ENCODE peak calls at places on chromosome 1, in nine cellular contexts. One of them, this sample, is unnamed.

GRCh38 chr1:177444997-177445746 is 274.4 kb downstream of the BRINP2 start:
- DNase-seq in left ventricle myocardium inferior: no peak
- DNase-seq in IMR-90: no peak
- DNase-seq in hepatocyte: no peak
- DNase-seq in adrenal gland: no peak
- DNase-seq in lower lobe of right lung: no peak
- DNase-seq in Panc1: no peak
- DNase-seq in tibial artery: no peak
- DNase-seq in spleen: no peak
- DNase-seq in this sample: no peak

GRCh38 chr1:93708734-93709481 is 27.3 kb upstream of the BCAR3 start:
- DNase-seq in left ventricle myocardium inferior: no peak
- DNase-seq in IMR-90: peak
- DNase-seq in hepatocyte: peak
- DNase-seq in adrenal gland: peak
- DNase-seq in lower lobe of right lung: no peak
- DNase-seq in Panc1: no peak
- DNase-seq in tibial artery: no peak
- DNase-seq in spleen: no peak
- DNase-seq in this sample: no peak

GRCh38 chr1:92975551-92976232 is 14.4 kb upstream of the DIPK1A start:
- DNase-seq in left ventricle myocardium inferior: peak
- DNase-seq in IMR-90: no peak
- DNase-seq in hepatocyte: no peak
- DNase-seq in adrenal gland: peak
- DNase-seq in lower lobe of right lung: no peak
- DNase-seq in Panc1: no peak
- DNase-seq in tibial artery: no peak
- DNase-seq in spleen: no peak
- DNase-seq in this sample: no peak

GRCh38 chr1:93358293-93358692 is 12.6 kb downstream of the DR1 start:
- DNase-seq in left ventricle myocardium inferior: no peak
- DNase-seq in IMR-90: no peak
- DNase-seq in hepatocyte: no peak
- DNase-seq in adrenal gland: no peak
- DNase-seq in lower lobe of right lung: no peak
- DNase-seq in Panc1: no peak
- DNase-seq in tibial artery: no peak
- DNase-seq in spleen: no peak
- DNase-seq in this sample: no peak

GRCh38 chr1:228938248-228938891 is 203.1 kb downstream of the RHOU start:
- DNase-seq in left ventricle myocardium inferior: no peak
- DNase-seq in IMR-90: no peak
- DNase-seq in hepatocyte: no peak
- DNase-seq in adrenal gland: peak
- DNase-seq in lower lobe of right lung: no peak
- DNase-seq in Panc1: no peak
- DNase-seq in tibial artery: no peak
- DNase-seq in spleen: no peak
- DNase-seq in this sample: no peak

GRCh38 chr1:230876660-230877059 is 8.3 kb upstream of the C1orf198 start:
- DNase-seq in left ventricle myocardium inferior: no peak
- DNase-seq in IMR-90: no peak
- DNase-seq in hepatocyte: no peak
- DNase-seq in adrenal gland: no peak
- DNase-seq in lower lobe of right lung: no peak
- DNase-seq in Panc1: no peak
- DNase-seq in tibial artery: no peak
- DNase-seq in spleen: no peak
- DNase-seq in this sample: no peak

GRCh38 chr1:162030741-162031280 is 7.1 kb upstream of the OLFML2B start:
- DNase-seq in left ventricle myocardium inferior: no peak
- DNase-seq in IMR-90: no peak
- DNase-seq in hepatocyte: no peak
- DNase-seq in adrenal gland: no peak
- DNase-seq in lower lobe of right lung: no peak
- DNase-seq in Panc1: no peak
- DNase-seq in tibial artery: no peak
- DNase-seq in spleen: no peak
- DNase-seq in this sample: no peak

GRCh38 chr1:162550925-162551324 is 10.6 kb upstream of the UAP1 start:
- DNase-seq in left ventricle myocardium inferior: no peak
- DNase-seq in IMR-90: no peak
- DNase-seq in hepatocyte: no peak
- DNase-seq in adrenal gland: no peak
- DNase-seq in lower lobe of right lung: no peak
- DNase-seq in Panc1: no peak
- DNase-seq in tibial artery: no peak
- DNase-seq in spleen: no peak
- DNase-seq in this sample: no peak

GRCh38 chr1:201480231-201481003 is 11.4 kb upstream of the PHLDA3 start:
- DNase-seq in left ventricle myocardium inferior: peak
- DNase-seq in IMR-90: no peak
- DNase-seq in hepatocyte: peak
- DNase-seq in adrenal gland: peak
- DNase-seq in lower lobe of right lung: peak
- DNase-seq in Panc1: no peak
- DNase-seq in tibial artery: peak
- DNase-seq in spleen: peak
- DNase-seq in this sample: peak

GRCh38 chr1:201481761-201482493 is 12.9 kb upstream of the PHLDA3 start:
- DNase-seq in left ventricle myocardium inferior: peak
- DNase-seq in IMR-90: peak
- DNase-seq in hepatocyte: peak
- DNase-seq in adrenal gland: peak
- DNase-seq in lower lobe of right lung: peak
- DNase-seq in Panc1: no peak
- DNase-seq in tibial artery: peak
- DNase-seq in spleen: peak
- DNase-seq in this sample: peak

GRCh38 chr1:201476670-201477344 is 7.8 kb upstream of the PHLDA3 start:
- DNase-seq in left ventricle myocardium inferior: no peak
- DNase-seq in IMR-90: no peak
- DNase-seq in hepatocyte: no peak
- DNase-seq in adrenal gland: no peak
- DNase-seq in lower lobe of right lung: peak
- DNase-seq in Panc1: no peak
- DNase-seq in tibial artery: no peak
- DNase-seq in spleen: no peak
- DNase-seq in this sample: no peak

GRCh38 chr1:201481004-201481380 is 12.0 kb upstream of the PHLDA3 start:
- DNase-seq in left ventricle myocardium inferior: no peak
- DNase-seq in IMR-90: no peak
- DNase-seq in hepatocyte: no peak
- DNase-seq in adrenal gland: no peak
- DNase-seq in lower lobe of right lung: no peak
- DNase-seq in Panc1: no peak
- DNase-seq in tibial artery: no peak
- DNase-seq in spleen: no peak
- DNase-seq in this sample: no peak

DNA sequence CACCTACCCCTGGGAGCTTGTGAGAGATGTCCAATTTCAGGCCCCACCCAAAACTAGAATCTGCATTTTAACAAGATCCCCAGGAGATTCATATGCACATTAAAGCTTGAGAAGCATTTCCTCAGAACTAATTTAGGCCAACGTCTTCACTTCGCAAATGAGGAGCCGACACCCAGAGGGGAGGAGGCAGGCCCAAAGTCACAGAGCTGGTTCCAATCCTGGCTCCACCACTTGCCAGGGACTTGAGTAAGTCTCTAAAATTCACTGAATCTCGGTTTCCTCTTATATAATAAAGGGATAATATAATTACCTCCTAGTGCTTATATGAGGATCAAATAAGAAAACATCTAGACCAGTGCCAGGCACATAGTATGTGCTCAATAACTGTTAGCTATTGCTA is 10.3 kb upstream of the PHLDA3 start:
- DNase-seq in left ventricle myocardium inferior: no peak
- DNase-seq in IMR-90: no peak
- DNase-seq in hepatocyte: no peak
- DNase-seq in adrenal gland: no peak
- DNase-seq in lower lobe of right lung: no peak
- DNase-seq in Panc1: no peak
- DNase-seq in tibial artery: no peak
- DNase-seq in spleen: no peak
- DNase-seq in this sample: no peak
- H3K27ac ChIP-seq in left ventricle myocardium inferior: peak
- H3K27ac ChIP-seq in IMR-90: no peak
- H3K27ac ChIP-seq in hepatocyte: no peak
- H3K27ac ChIP-seq in adrenal gland: no peak
- H3K27ac ChIP-seq in lower lobe of right lung: no peak
- H3K27ac ChIP-seq in Panc1: no peak
- H3K27ac ChIP-seq in tibial artery: no peak
- H3K27ac ChIP-seq in spleen: no peak
- H3K27ac ChIP-seq in this sample: no peak

GRCh38 chr1:150575072-150575489 is 4.3 kb downstream of the MCL1 start:
- DNase-seq in left ventricle myocardium inferior: no peak
- DNase-seq in IMR-90: no peak
- DNase-seq in hepatocyte: peak
- DNase-seq in adrenal gland: no peak
- DNase-seq in lower lobe of right lung: no peak
- DNase-seq in Panc1: no peak
- DNase-seq in tibial artery: no peak
- DNase-seq in spleen: no peak
- DNase-seq in this sample: no peak

GRCh38 chr1:150575518-150576366 is 3.7 kb downstream of the MCL1 start:
- DNase-seq in left ventricle myocardium inferior: no peak
- DNase-seq in IMR-90: peak
- DNase-seq in hepatocyte: peak
- DNase-seq in adrenal gland: no peak
- DNase-seq in lower lobe of right lung: no peak
- DNase-seq in Panc1: no peak
- DNase-seq in tibial artery: no peak
- DNase-seq in spleen: no peak
- DNase-seq in this sample: no peak

GRCh38 chr1:150574260-150575071 is 4.9 kb downstream of the MCL1 start:
- DNase-seq in left ventricle myocardium inferior: no peak
- DNase-seq in IMR-90: no peak
- DNase-seq in hepatocyte: peak
- DNase-seq in adrenal gland: no peak
- DNase-seq in lower lobe of right lung: no peak
- DNase-seq in Panc1: no peak
- DNase-seq in tibial artery: no peak
- DNase-seq in spleen: no peak
- DNase-seq in this sample: no peak

GRCh38 chr1:150576367-150576711 is 3.1 kb downstream of the MCL1 start:
- DNase-seq in left ventricle myocardium inferior: no peak
- DNase-seq in IMR-90: no peak
- DNase-seq in hepatocyte: no peak
- DNase-seq in adrenal gland: no peak
- DNase-seq in lower lobe of right lung: no peak
- DNase-seq in Panc1: no peak
- DNase-seq in tibial artery: no peak
- DNase-seq in spleen: no peak
- DNase-seq in this sample: no peak

GRCh38 chr1:150572918-150573647 is 6.3 kb downstream of the MCL1 start:
- DNase-seq in left ventricle myocardium inferior: no peak
- DNase-seq in IMR-90: no peak
- DNase-seq in hepatocyte: peak
- DNase-seq in adrenal gland: no peak
- DNase-seq in lower lobe of right lung: no peak
- DNase-seq in Panc1: no peak
- DNase-seq in tibial artery: no peak
- DNase-seq in spleen: peak
- DNase-seq in this sample: no peak
- H3K4me3 ChIP-seq in left ventricle myocardium inferior: peak
- H3K4me3 ChIP-seq in IMR-90: no peak
- H3K4me3 ChIP-seq in hepatocyte: no peak
- H3K4me3 ChIP-seq in adrenal gland: no peak
- H3K4me3 ChIP-seq in lower lobe of right lung: peak
- H3K4me3 ChIP-seq in Panc1: peak
- H3K4me3 ChIP-seq in tibial artery: peak
- H3K4me3 ChIP-seq in spleen: peak
- H3K4me3 ChIP-seq in this sample: peak

DNA sequence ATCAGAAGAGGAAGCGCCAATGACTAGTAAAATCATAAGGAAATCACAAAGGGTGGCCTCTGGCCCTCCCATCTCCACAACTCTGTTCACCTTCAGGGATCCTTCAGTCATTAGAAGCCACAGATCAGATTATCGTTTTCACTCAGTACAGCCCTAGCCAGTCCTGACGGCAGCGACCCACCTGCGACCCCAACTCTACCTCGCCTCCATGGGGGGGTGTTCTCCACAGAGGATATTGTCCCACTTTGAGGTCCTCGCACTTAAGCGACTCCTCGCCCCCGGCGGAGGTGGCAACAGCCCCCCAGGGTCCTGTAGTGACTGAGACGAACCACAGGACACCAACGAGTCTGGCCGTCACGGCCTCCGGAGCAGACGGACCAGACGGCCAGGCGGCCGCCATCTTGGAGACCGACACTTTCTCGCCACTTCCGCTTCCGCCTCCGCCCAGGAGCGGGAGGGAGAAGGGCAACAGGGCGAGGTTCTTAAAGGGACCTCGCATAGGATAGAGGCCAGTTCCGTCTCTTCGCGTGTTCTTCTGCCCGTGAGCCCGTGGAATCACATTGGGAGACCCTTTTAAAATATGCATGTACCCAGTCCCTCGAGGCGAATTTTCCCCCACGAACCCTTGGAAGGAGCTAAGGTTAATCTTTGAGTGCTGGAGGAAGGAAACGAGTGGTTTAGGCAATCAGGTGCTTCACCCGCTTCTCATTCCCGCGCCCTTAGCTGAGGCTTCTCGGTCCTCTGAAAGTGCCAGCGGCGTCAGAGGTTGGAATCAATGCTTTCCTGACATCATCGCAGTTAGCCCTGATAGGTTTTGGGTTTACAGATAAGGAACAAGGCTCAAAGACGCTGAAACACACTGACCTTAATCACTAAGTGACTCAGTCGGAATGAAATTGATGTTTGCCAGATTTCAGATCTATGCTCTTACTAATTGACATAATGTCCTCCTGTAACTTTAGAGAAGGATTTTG is at the start of gene TM2D1:
- DNase-seq in left ventricle myocardium inferior: peak
- DNase-seq in IMR-90: peak
- DNase-seq in hepatocyte: peak
- DNase-seq in adrenal gland: peak
- DNase-seq in lower lobe of right lung: peak
- DNase-seq in Panc1: peak
- DNase-seq in tibial artery: peak
- DNase-seq in spleen: peak
- DNase-seq in this sample: peak
- TF ChIP-seq CTCF in left ventricle myocardium inferior: no peak
- TF ChIP-seq CTCF in IMR-90: no peak
- TF ChIP-seq CTCF in hepatocyte: no peak
- TF ChIP-seq CTCF in adrenal gland: no peak
- TF ChIP-seq CTCF in lower lobe of right lung: no peak
- TF ChIP-seq CTCF in Panc1: no peak
- TF ChIP-seq CTCF in tibial artery: no peak
- TF ChIP-seq CTCF in spleen: no peak
- TF ChIP-seq CTCF in this sample: no peak

DNA sequence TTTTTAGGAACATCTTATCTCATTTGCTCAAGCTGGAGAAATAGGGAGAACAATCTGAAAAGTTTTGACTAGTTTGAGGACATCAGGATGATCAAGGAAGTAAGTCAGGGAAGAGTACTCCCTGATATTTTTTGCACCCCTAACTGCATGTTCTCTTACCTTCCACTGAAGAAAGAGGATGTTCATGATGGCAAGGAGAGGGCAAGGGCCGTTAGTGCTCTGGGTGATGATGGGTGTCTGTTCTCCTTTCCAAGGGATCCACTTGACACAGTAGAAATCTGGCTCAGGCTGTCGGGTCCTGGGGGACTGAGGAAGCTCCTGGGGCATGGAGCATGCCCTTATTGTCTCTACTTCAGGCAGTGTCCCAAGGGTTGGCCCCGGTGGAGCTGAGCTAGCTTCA is 4.7 kb downstream of the MINDY1 start:
- DNase-seq in left ventricle myocardium inferior: no peak
- DNase-seq in IMR-90: no peak
- DNase-seq in hepatocyte: no peak
- DNase-seq in adrenal gland: no peak
- DNase-seq in lower lobe of right lung: no peak
- DNase-seq in Panc1: no peak
- DNase-seq in tibial artery: no peak
- DNase-seq in spleen: no peak
- DNase-seq in this sample: no peak
- H3K27ac ChIP-seq in left ventricle myocardium inferior: peak
- H3K27ac ChIP-seq in IMR-90: no peak
- H3K27ac ChIP-seq in hepatocyte: no peak
- H3K27ac ChIP-seq in adrenal gland: no peak
- H3K27ac ChIP-seq in lower lobe of right lung: peak
- H3K27ac ChIP-seq in Panc1: no peak
- H3K27ac ChIP-seq in tibial artery: no peak
- H3K27ac ChIP-seq in spleen: peak
- H3K27ac ChIP-seq in this sample: no peak